ENCODE peak calls at places on chromosomes 5 and 9, in five cellular contexts. F, X, H, T and W are unnamed samples.

GRCh38 chr9:20291201-20291600 is 331.1 kb downstream of the MLLT3 start:
- DNase-seq in H (no peak), T (no peak), F (no peak), X (no peak), W (no peak)

GRCh38 chr9:95025213-95026170 is 292.0 kb downstream of the FANCC start:
- DNase-seq in F (peak), H (no peak), T (peak), X (peak), W (no peak)

GRCh38 chr5:33310471-33310870 is 130.3 kb upstream of the TARS1 start:
- DNase-seq in F (no peak), X (no peak), H (no peak), T (no peak), W (no peak)

GRCh38 chr9:107049046-107049824 is 186.3 kb downstream of the ZNF462 start:
- DNase-seq in X (no peak), H (no peak), F (no peak), T (peak), W (no peak)

GRCh38 chr5:62011072-62011664 is 294.8 kb upstream of the KIF2A start:
- DNase-seq in H (no peak), X (no peak), T (no peak), F (no peak), W (no peak)

GRCh38 chr5:157918811-157919742 is 60.1 kb upstream of the CLINT1 start:
- DNase-seq in T (no peak), F (no peak), H (no peak), X (no peak), W (no peak)

GRCh38 chr5:157106668-157107461 is 2.0 kb downstream of the HAVCR2 start:
- DNase-seq in X (no peak), T (no peak), F (no peak), H (no peak), W (peak)

GRCh38 chr5:62937661-62938558 is 359.3 kb downstream of the LRRC70 start:
- DNase-seq in H (no peak), T (no peak), F (peak), X (no peak), W (no peak)

GRCh38 chr5:36442796-36443195 is 141.1 kb upstream of the RANBP3L start:
- DNase-seq in H (no peak), F (peak), X (no peak), T (no peak), W (no peak)

GRCh38 chr5:53151713-53152458 is 42.3 kb upstream of the MOCS2 start:
- DNase-seq in H (no peak), T (no peak), X (no peak), F (peak), W (no peak)

GRCh38 chr5:145294321-145294720 is 540.8 kb downstream of the PRELID2 start:
- DNase-seq in X (no peak), F (no peak), H (no peak), T (no peak), W (no peak)

GRCh38 chr5:115986358-115986757 is 24.1 kb downstream of the LVRN start:
- DNase-seq in H (no peak), T (no peak), F (no peak), X (no peak), W (no peak)

GRCh38 chr9:95204310-95204709 is 113.2 kb downstream of the FANCC start:
- DNase-seq in X (no peak), F (no peak), T (no peak), H (no peak), W (no peak)

GRCh38 chr5:141182248-141182647 is at the start of gene PCDHB16:
- DNase-seq in X (peak), F (no peak), H (no peak), T (no peak), W (no peak)

GRCh38 chr5:169956756-169957155 is 23.5 kb downstream of the INSYN2B start:
- DNase-seq in F (no peak), H (no peak), X (no peak), T (no peak), W (no peak)

GRCh38 chr5:63555874-63556273 is 406.4 kb downstream of the HTR1A start:
- DNase-seq in F (no peak), X (no peak), T (no peak), H (no peak), W (no peak)

GRCh38 chr5:116423091-116423490 is 151.5 kb downstream of the SEMA6A start:
- DNase-seq in F (no peak), T (no peak), H (no peak), X (no peak), W (no peak)

GRCh38 chr9:125183561-125183960 is 6.0 kb downstream of the PPP6C start:
- DNase-seq in H (no peak), T (no peak), X (no peak), F (no peak), W (no peak)
- H3K27ac ChIP-seq in H (no peak), T (no peak), X (no peak), F (no peak), W (no peak)

GRCh38 chr5:132747064-132747692 is at the start of gene CCNI2:
- DNase-seq in F (no peak), X (peak), H (no peak), T (no peak), W (no peak)
- H3K27ac ChIP-seq in F (no peak), X (no peak), H (peak), T (peak), W (no peak)

GRCh38 chr5:37598665-37599064 is 219.5 kb downstream of the WDR70 start:
- DNase-seq in F (no peak), X (no peak), H (no peak), T (no peak), W (no peak)

GRCh38 chr5:37604290-37604689 is 225.2 kb downstream of the WDR70 start:
- DNase-seq in H (no peak), T (no peak), X (no peak), F (no peak), W (no peak)

GRCh38 chr5:37606632-37607248 is 227.6 kb downstream of the WDR70 start:
- DNase-seq in X (no peak), T (no peak), H (no peak), F (no peak), W (no peak)

GRCh38 chr5:37603072-37603471 is 224.0 kb downstream of the WDR70 start:
- DNase-seq in H (no peak), T (no peak), X (no peak), F (no peak), W (no peak)

DNA sequence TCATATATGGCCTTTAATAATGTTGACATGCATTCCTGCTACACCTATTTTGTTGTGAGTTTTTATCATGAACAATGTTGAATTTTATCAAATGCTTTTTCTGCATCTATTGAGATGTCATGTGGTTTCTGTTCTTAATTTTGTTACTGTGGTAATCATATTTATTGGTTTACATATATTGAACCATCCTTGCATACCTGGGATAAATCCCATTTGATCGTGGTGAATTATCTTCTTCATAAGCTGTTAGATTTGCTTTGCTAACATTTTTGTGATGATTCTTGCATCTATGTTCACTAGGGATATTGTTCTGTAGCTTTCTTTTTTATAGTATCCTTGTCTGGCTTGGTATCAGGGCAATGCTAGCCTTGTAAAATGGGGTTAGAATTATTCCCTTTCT is 222.0 kb downstream of the WDR70 start:
- DNase-seq in F (no peak), T (no peak), X (no peak), H (no peak), W (no peak)
- H3K27ac ChIP-seq in F (no peak), T (no peak), X (no peak), H (no peak), W (no peak)

DNA sequence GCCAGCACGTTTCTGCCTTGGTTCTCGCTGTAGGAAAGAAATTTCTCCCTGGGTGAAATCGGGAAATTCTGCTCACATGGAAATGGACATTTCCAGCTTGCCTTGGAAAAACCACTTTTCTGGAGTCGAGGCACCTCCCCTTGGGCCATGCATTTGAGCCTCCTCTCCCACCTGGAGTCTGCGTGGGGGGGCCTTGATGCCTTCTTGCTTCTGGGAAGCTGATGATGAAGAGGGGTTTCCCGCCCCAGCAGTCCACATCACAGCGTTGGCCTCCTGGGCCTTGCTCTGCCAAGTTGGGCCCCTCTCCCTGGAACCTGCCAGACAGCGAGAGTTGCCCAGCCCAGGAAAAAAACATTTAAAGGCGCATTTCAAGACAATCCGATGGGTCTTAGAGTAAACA is 1.8 kb upstream of the ASB6 start:
- DNase-seq in X (no peak), T (no peak), H (no peak), F (no peak), W (no peak)
- H3K27ac ChIP-seq in X (no peak), T (no peak), H (no peak), F (no peak), W (peak)

DNA sequence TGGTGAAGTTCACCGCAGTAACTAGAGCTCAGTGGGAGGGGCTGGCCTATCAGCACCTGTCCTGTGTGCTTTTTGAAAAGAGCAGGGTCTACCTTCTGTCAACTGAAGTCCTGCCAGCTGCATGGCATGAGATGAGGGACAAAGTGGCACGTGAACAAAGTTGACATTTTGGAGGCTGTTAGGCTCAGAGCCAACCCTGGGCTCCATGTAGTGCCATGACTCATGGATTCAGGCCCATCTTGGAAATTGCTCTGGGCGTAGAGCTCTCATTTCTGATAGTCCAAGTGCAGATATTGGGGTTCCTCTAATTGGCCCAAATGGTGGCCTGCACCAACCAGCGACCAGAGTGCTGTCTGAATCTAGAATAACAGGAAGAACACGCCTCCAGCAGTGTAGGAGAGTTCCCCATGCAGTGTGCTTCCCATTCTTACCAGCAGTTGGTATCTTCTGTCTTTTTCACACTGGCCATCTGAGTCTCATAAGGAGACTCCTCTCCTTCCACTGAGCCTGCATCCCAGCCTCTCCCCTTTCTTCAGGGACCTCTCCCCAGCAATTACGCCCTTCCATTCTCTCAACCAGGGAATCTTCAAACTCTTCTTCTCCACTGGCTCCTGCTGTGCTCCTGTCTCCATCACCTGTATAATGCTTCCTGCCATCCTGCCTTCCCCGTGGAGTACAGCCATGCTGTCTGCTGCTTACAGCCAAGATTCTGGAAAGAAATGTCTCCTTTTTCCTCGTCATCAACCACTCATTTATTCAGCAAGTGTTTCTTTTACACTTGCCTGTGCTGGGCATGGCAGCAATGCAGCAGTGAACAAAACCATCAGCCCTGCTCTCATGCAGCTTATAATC is 30.4 kb downstream of the IRF1 start:
- DNase-seq in T (no peak), F (no peak), X (no peak), H (no peak), W (no peak)
- H3K27ac ChIP-seq in T (no peak), F (peak), X (peak), H (no peak), W (no peak)

GRCh38 chr5:57445715-57446037 is 36.9 kb downstream of the ACTBL2 start:
- DNase-seq in F (no peak), T (no peak), X (no peak), H (no peak), W (no peak)
- H3K27ac ChIP-seq in F (no peak), T (no peak), X (no peak), H (no peak), W (no peak)

DNA sequence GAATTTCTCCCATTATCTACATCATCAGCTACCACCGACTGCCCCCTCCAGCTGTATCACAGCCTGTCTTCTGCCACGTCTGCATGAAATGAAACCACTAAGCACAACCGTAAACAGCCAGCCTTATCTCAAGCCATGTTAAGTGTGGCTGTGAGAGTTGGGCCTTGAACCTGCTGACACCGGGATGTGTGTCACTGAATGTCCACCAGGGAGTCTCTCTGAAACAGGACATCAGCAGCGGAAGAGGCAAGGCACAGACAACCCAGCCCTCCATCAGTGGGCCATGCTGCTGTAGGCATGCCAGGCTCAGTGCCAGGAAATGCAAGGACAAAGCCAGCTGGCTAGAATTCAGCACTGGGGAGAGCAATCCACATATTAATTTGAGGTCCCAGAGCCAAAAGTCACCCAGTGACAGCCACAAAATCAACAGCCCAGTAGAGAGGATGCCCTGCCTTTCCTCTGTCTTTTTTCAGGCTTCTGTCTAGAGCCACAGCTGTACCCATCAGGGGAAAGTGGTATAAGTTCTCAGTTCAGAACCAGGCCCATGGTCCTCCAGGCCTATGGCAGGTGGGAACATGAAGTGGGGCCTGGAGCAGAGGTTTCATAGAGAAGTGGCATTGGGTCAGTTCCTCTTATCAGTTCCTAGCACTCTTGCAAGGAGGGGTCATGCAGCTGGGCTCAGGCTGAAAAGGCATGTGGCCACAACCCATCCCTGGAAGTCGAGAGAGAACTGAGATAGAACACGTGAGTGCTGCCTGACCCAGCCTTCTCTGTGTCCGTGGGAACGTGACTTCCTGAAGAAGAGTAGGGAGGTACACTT is 199.5 kb downstream of the ESM1 start:
- DNase-seq in H (no peak), T (peak), F (no peak), X (peak), W (no peak)
- H3K27ac ChIP-seq in H (no peak), T (peak), F (no peak), X (no peak), W (no peak)

GRCh38 chr5:172788771-172789686 is 18.0 kb upstream of the DUSP1 start:
- DNase-seq in H (no peak), X (no peak), F (no peak), T (peak), W (peak)
- H3K27ac ChIP-seq in H (peak), X (no peak), F (peak), T (peak), W (peak)